ENCODE peak calls at places on chromosomes 3 and 15, in four cellular contexts. One of them, this sample, is unnamed.

GRCh38 chr3:171284308-171285075 is 175.7 kb downstream of the TNIK start:
- DNase-seq in K562: no peak
- DNase-seq in HepG2: no peak
- DNase-seq in H1: no peak
- DNase-seq in this sample: peak; percentile 56

GRCh38 chr3:124492824-124493223 is 237.4 kb upstream of the UMPS start:
- DNase-seq in H1: no peak
- DNase-seq in HepG2: peak; percentile 73
- DNase-seq in K562: peak; percentile 48
- DNase-seq in this sample: peak; percentile 85

GRCh38 chr3:11705049-11705448 is 61.3 kb upstream of the VGLL4 start:
- DNase-seq in K562: peak; percentile 19
- DNase-seq in H1: peak; percentile 53
- DNase-seq in HepG2: no peak
- DNase-seq in this sample: no peak

GRCh38 chr15:74653426-74654082 is 37.9 kb downstream of the CLK3 start:
- DNase-seq in H1: no peak
- DNase-seq in HepG2: no peak
- DNase-seq in K562: no peak
- DNase-seq in this sample: no peak

GRCh38 chr3:86774082-86774691 is 216.8 kb downstream of the VGLL3 start:
- DNase-seq in HepG2: peak; percentile 9
- DNase-seq in K562: no peak
- DNase-seq in H1: no peak
- DNase-seq in this sample: peak; percentile 49

GRCh38 chr3:30625541-30626438 is 19.4 kb downstream of the TGFBR2 start:
- DNase-seq in K562: no peak
- DNase-seq in H1: no peak
- DNase-seq in HepG2: peak; percentile 98
- DNase-seq in this sample: peak; percentile 85

GRCh38 chr3:174477491-174477890 is 381.6 kb upstream of the NAALADL2 start:
- DNase-seq in K562: no peak
- DNase-seq in H1: no peak
- DNase-seq in HepG2: no peak
- DNase-seq in this sample: no peak

GRCh38 chr3:157530637-157531300 is 27.6 kb upstream of the VEPH1 start:
- DNase-seq in H1: no peak
- DNase-seq in K562: no peak
- DNase-seq in HepG2: no peak
- DNase-seq in this sample: no peak

GRCh38 chr3:162525791-162526190 is 1029.2 kb downstream of the OTOL1 start:
- DNase-seq in HepG2: no peak
- DNase-seq in K562: no peak
- DNase-seq in H1: no peak
- DNase-seq in this sample: no peak

GRCh38 chr15:89003865-89004725 is 84.2 kb upstream of the ABHD2 start:
- DNase-seq in K562: peak; percentile 66
- DNase-seq in HepG2: peak; percentile 41
- DNase-seq in H1: no peak
- DNase-seq in this sample: peak; percentile 79

GRCh38 chr3:49805884-49806701 is 3.0 kb downstream of the INKA1 start:
- DNase-seq in H1: no peak
- DNase-seq in K562: peak; percentile 31
- DNase-seq in HepG2: no peak
- DNase-seq in this sample: no peak

GRCh38 chr3:119352235-119352634 is 58.1 kb downstream of the ARHGAP31 start:
- DNase-seq in HepG2: no peak
- DNase-seq in H1: no peak
- DNase-seq in K562: no peak
- DNase-seq in this sample: no peak

GRCh38 chr3:55817177-55817576 is 330.1 kb upstream of the WNT5A start:
- DNase-seq in K562: no peak
- DNase-seq in H1: no peak
- DNase-seq in HepG2: no peak
- DNase-seq in this sample: no peak

GRCh38 chr15:77578641-77579372 is 53.9 kb downstream of the LINGO1 start:
- DNase-seq in K562: no peak
- DNase-seq in HepG2: no peak
- DNase-seq in H1: no peak
- DNase-seq in this sample: no peak

GRCh38 chr3:100891033-100891432 is 102.2 kb downstream of the ABI3BP start:
- DNase-seq in H1: no peak
- DNase-seq in HepG2: no peak
- DNase-seq in K562: no peak
- DNase-seq in this sample: no peak

GRCh38 chr15:78149805-78150751 is 916 bp downstream of the IDH3A start:
- DNase-seq in H1: no peak
- DNase-seq in HepG2: peak; percentile 25
- DNase-seq in K562: no peak
- DNase-seq in this sample: peak; percentile 21

GRCh38 chr15:96335429-96335807 is 4.9 kb downstream of the NR2F2 start:
- DNase-seq in H1: no peak
- DNase-seq in HepG2: peak; percentile 14
- DNase-seq in K562: no peak
- DNase-seq in this sample: no peak

GRCh38 chr3:147218976-147219375 is 187.4 kb downstream of the ZIC4 start:
- DNase-seq in H1: no peak
- DNase-seq in K562: no peak
- DNase-seq in HepG2: no peak
- DNase-seq in this sample: no peak

GRCh38 chr3:16378415-16378814 is 113.4 kb downstream of the OXNAD1 start:
- DNase-seq in K562: no peak
- DNase-seq in H1: no peak
- DNase-seq in HepG2: no peak
- DNase-seq in this sample: no peak

GRCh38 chr15:79115461-79115860 is 24.9 kb upstream of the RASGRF1 start:
- DNase-seq in K562: no peak
- DNase-seq in H1: no peak
- DNase-seq in HepG2: no peak
- DNase-seq in this sample: no peak

GRCh38 chr3:124812291-124813265 is 74.6 kb downstream of the ITGB5 start:
- DNase-seq in HepG2: peak; percentile 74
- DNase-seq in H1: no peak
- DNase-seq in K562: peak; percentile 70
- DNase-seq in this sample: peak; percentile 94

GRCh38 chr3:96869316-96869715 is 54.9 kb downstream of the EPHA6 start:
- DNase-seq in H1: no peak
- DNase-seq in K562: no peak
- DNase-seq in HepG2: no peak
- DNase-seq in this sample: no peak

GRCh38 chr3:133269393-133269792 is 130.5 kb upstream of the BFSP2 start:
- DNase-seq in H1: no peak
- DNase-seq in K562: no peak
- DNase-seq in HepG2: no peak
- DNase-seq in this sample: no peak

GRCh38 chr3:55718475-55718874 is 231.4 kb upstream of the WNT5A start:
- DNase-seq in HepG2: no peak
- DNase-seq in K562: no peak
- DNase-seq in H1: no peak
- DNase-seq in this sample: no peak

GRCh38 chr3:125313060-125313635 is 62.0 kb downstream of the ZNF148 start:
- DNase-seq in HepG2: no peak
- DNase-seq in K562: no peak
- DNase-seq in H1: no peak
- DNase-seq in this sample: no peak

GRCh38 chr15:69015591-69015990 is 1.1 kb downstream of the NOX5 start:
- DNase-seq in HepG2: no peak
- DNase-seq in K562: no peak
- DNase-seq in H1: no peak
- DNase-seq in this sample: no peak

GRCh38 chr15:69013726-69014406 is 629 bp upstream of the NOX5 start:
- DNase-seq in HepG2: no peak
- DNase-seq in H1: peak; percentile 2
- DNase-seq in K562: no peak
- DNase-seq in this sample: no peak

GRCh38 chr15:69011641-69012040 is 2.9 kb upstream of the NOX5 start:
- DNase-seq in HepG2: no peak
- DNase-seq in K562: no peak
- DNase-seq in H1: no peak
- DNase-seq in this sample: no peak

GRCh38 chr15:69014454-69014853 is at the start of gene NOX5:
- DNase-seq in HepG2: no peak
- DNase-seq in H1: peak; percentile 27
- DNase-seq in K562: peak; percentile 34
- DNase-seq in this sample: no peak

DNA sequence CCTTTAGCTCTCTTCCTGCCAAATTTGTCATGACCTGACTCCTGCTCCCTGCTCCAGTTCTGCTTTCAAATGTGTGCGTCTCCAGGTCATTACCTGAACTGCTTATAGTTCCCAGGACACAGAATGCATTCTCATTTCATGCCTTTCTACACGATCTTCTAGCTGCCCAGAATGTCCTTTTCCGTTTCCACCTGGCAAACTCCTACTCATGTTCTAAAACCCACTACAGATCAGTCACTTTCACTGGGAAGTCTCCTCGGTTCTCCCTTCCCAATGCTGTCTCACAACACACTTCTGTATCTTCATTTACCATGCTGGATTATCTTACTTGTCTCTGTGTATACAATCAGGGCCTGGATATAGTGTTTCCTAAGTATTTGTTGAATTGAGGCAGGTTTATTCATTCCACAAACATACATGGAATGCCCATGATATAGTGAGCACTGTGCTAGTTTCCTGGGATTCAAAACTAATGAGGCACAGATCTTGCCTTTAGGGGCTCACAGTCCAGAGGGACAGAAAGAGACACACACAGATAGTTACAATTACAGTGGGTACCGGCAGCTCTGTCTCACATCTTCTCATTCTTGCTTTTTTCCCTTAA is 1.6 kb upstream of the NOX5 start:
- DNase-seq in HepG2: no peak
- DNase-seq in H1: peak; percentile 2
- DNase-seq in K562: no peak
- DNase-seq in this sample: no peak
- TF ChIP-seq PHF8 in HepG2: no peak
- TF ChIP-seq PHF8 in H1: no peak
- TF ChIP-seq PHF8 in K562: no peak
- TF ChIP-seq PHF8 in this sample: no peak

DNA sequence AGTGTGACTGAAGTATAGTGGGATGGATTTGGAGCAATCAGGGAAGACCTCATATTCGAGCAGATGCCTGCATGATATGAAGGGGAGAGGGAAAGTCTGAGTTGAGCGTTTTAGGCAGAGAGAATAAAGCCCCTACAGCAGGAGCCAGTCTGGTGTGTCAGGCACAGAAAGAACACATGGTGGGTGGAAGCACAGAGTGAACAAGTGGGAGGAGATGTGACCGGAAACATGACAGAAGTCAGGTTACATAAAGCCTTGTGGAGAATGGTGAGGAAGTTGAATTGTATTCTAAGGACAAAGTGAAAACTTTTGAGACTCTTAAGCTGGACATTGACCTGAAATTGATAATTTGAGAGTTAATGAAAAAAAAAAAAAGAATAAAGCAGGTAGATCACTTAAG is 541.0 kb downstream of the PLOD2 start:
- DNase-seq in HepG2: no peak
- DNase-seq in K562: no peak
- DNase-seq in H1: no peak
- DNase-seq in this sample: no peak
- TF ChIP-seq PHF8 in HepG2: no peak
- TF ChIP-seq PHF8 in K562: no peak
- TF ChIP-seq PHF8 in H1: no peak
- TF ChIP-seq PHF8 in this sample: no peak

GRCh38 chr3:111333642-111334041 is 208.4 kb upstream of the CD96 start:
- DNase-seq in HepG2: no peak
- DNase-seq in H1: no peak
- DNase-seq in K562: no peak
- DNase-seq in this sample: no peak
- TF ChIP-seq PHF8 in HepG2: no peak
- TF ChIP-seq PHF8 in H1: no peak
- TF ChIP-seq PHF8 in K562: no peak
- TF ChIP-seq PHF8 in this sample: no peak

GRCh38 chr3:37282996-37283395 is 108.6 kb upstream of the LRRFIP2 start:
- DNase-seq in K562: no peak
- DNase-seq in H1: no peak
- DNase-seq in HepG2: no peak
- DNase-seq in this sample: no peak

GRCh38 chr3:37291275-37291700 is 116.9 kb upstream of the LRRFIP2 start:
- DNase-seq in K562: peak; percentile 71
- DNase-seq in HepG2: no peak
- DNase-seq in H1: no peak
- DNase-seq in this sample: peak; percentile 57

GRCh38 chr3:37290551-37290950 is 116.2 kb upstream of the LRRFIP2 start:
- DNase-seq in HepG2: no peak
- DNase-seq in H1: no peak
- DNase-seq in K562: no peak
- DNase-seq in this sample: no peak

GRCh38 chr3:37293646-37294045 is 119.3 kb upstream of the LRRFIP2 start:
- DNase-seq in K562: no peak
- DNase-seq in H1: no peak
- DNase-seq in HepG2: no peak
- DNase-seq in this sample: no peak

GRCh38 chr3:37287776-37288175 is 113.4 kb upstream of the LRRFIP2 start:
- DNase-seq in H1: no peak
- DNase-seq in K562: no peak
- DNase-seq in HepG2: no peak
- DNase-seq in this sample: no peak
- TF ChIP-seq PHF8 in H1: no peak
- TF ChIP-seq PHF8 in K562: no peak
- TF ChIP-seq PHF8 in HepG2: no peak
- TF ChIP-seq PHF8 in this sample: no peak

GRCh38 chr3:52973806-52974205 is 72.1 kb downstream of the SFMBT1 start:
- DNase-seq in H1: no peak
- DNase-seq in K562: no peak
- DNase-seq in HepG2: no peak
- DNase-seq in this sample: no peak
- TF ChIP-seq PHF8 in H1: no peak
- TF ChIP-seq PHF8 in K562: no peak
- TF ChIP-seq PHF8 in HepG2: no peak
- TF ChIP-seq PHF8 in this sample: no peak

DNA sequence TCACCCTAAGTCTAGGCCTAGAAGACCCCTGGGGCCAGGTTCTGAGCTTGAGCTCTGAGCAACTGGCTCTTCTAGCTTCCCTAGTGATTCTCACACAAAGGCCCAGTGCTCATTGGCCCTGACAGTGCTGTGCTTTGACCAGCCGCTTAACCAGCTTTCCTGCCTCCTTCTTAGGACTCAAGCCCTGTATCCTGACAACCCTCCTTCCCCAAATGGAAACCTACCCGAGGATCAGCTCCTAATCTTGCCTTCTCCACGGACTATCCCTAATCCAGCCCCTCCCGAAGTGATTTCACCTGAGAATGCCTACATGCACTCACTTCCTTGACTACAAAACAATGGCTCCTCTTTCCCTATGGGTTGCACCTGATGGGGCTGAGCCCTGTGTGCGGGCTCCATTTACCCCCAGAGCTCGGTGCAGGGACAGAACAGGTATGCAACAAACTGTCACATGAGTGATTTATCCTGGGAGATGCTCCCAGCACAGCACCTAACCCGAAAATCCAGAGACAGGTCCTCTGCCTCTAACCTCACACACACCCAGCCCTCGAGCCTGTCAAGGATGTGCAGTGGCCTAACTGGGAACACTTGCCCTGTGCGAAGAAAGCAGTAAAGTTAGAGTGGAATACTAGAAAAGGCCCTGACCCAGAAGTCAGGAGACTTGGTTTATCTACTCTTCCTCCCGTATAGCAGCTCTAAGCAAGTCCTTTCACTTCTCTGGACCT is 2.3 kb downstream of the MEGF11 start:
- DNase-seq in HepG2: no peak
- DNase-seq in H1: peak; percentile 63
- DNase-seq in K562: no peak
- DNase-seq in this sample: no peak
- TF ChIP-seq PHF8 in HepG2: no peak
- TF ChIP-seq PHF8 in H1: no peak
- TF ChIP-seq PHF8 in K562: no peak
- TF ChIP-seq PHF8 in this sample: no peak

GRCh38 chr15:84816694-84817460 is at the start of gene ALPK3:
- DNase-seq in HepG2: no peak
- DNase-seq in H1: peak; percentile 85
- DNase-seq in K562: no peak
- DNase-seq in this sample: no peak
- TF ChIP-seq PHF8 in HepG2: no peak
- TF ChIP-seq PHF8 in H1: no peak
- TF ChIP-seq PHF8 in K562: no peak
- TF ChIP-seq PHF8 in this sample: no peak